ENCODE peak calls at places on chromosomes 4 and X, in four cellular contexts. S, K, T and C are unnamed samples.

GRCh38 chr4:19194672-19195071 is 1057.0 kb upstream of the SLIT2 start:
- DNase-seq in S (no peak), K (no peak), T (no peak), C (no peak)

GRCh38 chr4:70158576-70158975 is 4.5 kb downstream of the PRR27 start:
- DNase-seq in S (no peak), K (no peak), T (no peak), C (no peak)

GRCh38 chr4:176638992-176639391 is 153.7 kb downstream of the VEGFC start:
- DNase-seq in S (peak), K (no peak), T (no peak), C (no peak)

GRCh38 chrX:107743995-107744394 is 31.6 kb downstream of the TSC22D3 start:
- DNase-seq in S (no peak), K (no peak), T (no peak), C (no peak)

GRCh38 chr4:14130551-14130950 is 503.0 kb upstream of the BOD1L1 start:
- DNase-seq in S (peak), K (no peak), T (no peak), C (no peak)

GRCh38 chrX:3256868-3257267 is 89.6 kb downstream of the MXRA5 start:
- DNase-seq in S (no peak), K (no peak), T (no peak), C (no peak)

GRCh38 chr4:42282081-42282901 is 115.0 kb upstream of the SHISA3 start:
- DNase-seq in S (peak), K (peak), T (peak), C (no peak)

GRCh38 chrX:31459361-31459760 is 387.5 kb upstream of the FTHL17 start:
- DNase-seq in S (peak), K (no peak), T (no peak), C (no peak)

GRCh38 chr4:16225139-16225538 is 1.1 kb downstream of the TAPT1 start:
- DNase-seq in S (peak), K (no peak), T (no peak), C (no peak)

GRCh38 chr4:81467672-81467964 is 4.1 kb downstream of the RASGEF1B start:
- DNase-seq in S (no peak), K (no peak), T (no peak), C (no peak)

GRCh38 chr4:81466841-81467671 is 4.7 kb downstream of the RASGEF1B start:
- DNase-seq in S (peak), K (peak), T (peak), C (peak)